ENCODE peak calls at places on chromosomes 3 and 15, in nine cellular contexts. M, F, V, N, U, L, R, S and C are unnamed samples.

GRCh38 chr3:194034556-194035336 is 101.2 kb upstream of the HES1 start:
- DNase-seq in U (no peak), V (no peak), N (no peak), R (no peak), L (no peak), M (no peak), S (peak; percentile 87), F (no peak), C (no peak)

GRCh38 chr3:27943106-27943505 is 221.0 kb upstream of the EOMES start:
- DNase-seq in S (no peak), U (no peak), V (no peak), F (peak; percentile 12), M (peak; percentile 4), N (peak; percentile 2), L (no peak), R (no peak), C (peak; percentile 10)

GRCh38 chr3:107620534-107620933 is 97.8 kb downstream of the BBX start:
- DNase-seq in R (no peak), U (no peak), F (no peak), M (no peak), N (no peak), V (no peak), L (no peak), S (no peak), C (no peak)

GRCh38 chr3:113776564-113776963 is 29.7 kb downstream of the ATP6V1A start:
- DNase-seq in M (no peak), V (no peak), R (no peak), L (no peak), F (no peak), S (no peak), U (no peak), N (no peak), C (no peak)

GRCh38 chr3:59424268-59425010 is 374.6 kb upstream of the CFAP20DC start:
- DNase-seq in M (peak; percentile 42), R (no peak), L (no peak), N (no peak), F (peak; percentile 90), S (no peak), V (no peak), U (peak; percentile 64), C (peak; percentile 87)

GRCh38 chr3:180430896-180431295 is 171.1 kb upstream of the TTC14 start:
- DNase-seq in M (peak; percentile 12), N (no peak), S (no peak), F (no peak), V (no peak), L (no peak), U (no peak), R (no peak), C (peak; percentile 6)

GRCh38 chr15:74988007-74988800 is 7.2 kb upstream of the SCAMP5 start:
- DNase-seq in R (no peak), V (no peak), N (peak; percentile 79), L (peak; percentile 50), U (no peak), S (peak; percentile 65), M (peak; percentile 57), F (peak; percentile 16), C (no peak)

GRCh38 chr15:73560501-73561117 is 72.6 kb downstream of the NPTN start:
- DNase-seq in M (peak; percentile 41), N (peak; percentile 65), F (peak; percentile 90), L (peak; percentile 64), R (no peak), S (no peak), U (peak; percentile 40), V (no peak), C (peak; percentile 68)

GRCh38 chr3:23487015-23487414 is 283.9 kb downstream of the UBE2E2 start:
- DNase-seq in M (no peak), V (no peak), U (no peak), F (no peak), R (no peak), L (no peak), S (no peak), N (no peak), C (no peak)

GRCh38 chr3:74273091-74273490 is 341.4 kb downstream of the CNTN3 start:
- DNase-seq in F (no peak), M (no peak), V (no peak), R (no peak), S (peak; percentile 18), U (no peak), N (peak; percentile 28), L (no peak), C (no peak)

GRCh38 chr3:111594781-111595180 is 365 bp downstream of the ZBED2 start:
- DNase-seq in R (no peak), V (no peak), F (no peak), N (no peak), S (no peak), U (no peak), L (no peak), M (no peak), C (no peak)

GRCh38 chr3:177427540-177427939 is 230.3 kb upstream of the TBL1XR1 start:
- DNase-seq in L (no peak), N (no peak), U (no peak), S (no peak), R (no peak), M (peak; percentile 10), F (peak; percentile 50), V (no peak), C (no peak)

GRCh38 chr3:173977747-173978146 is 580.2 kb downstream of the NLGN1 start:
- DNase-seq in F (no peak), V (no peak), U (no peak), S (no peak), R (no peak), L (no peak), M (peak; percentile 2), N (no peak), C (no peak)

GRCh38 chr15:73608475-73608874 is 24.7 kb downstream of the NPTN start:
- DNase-seq in S (no peak), L (no peak), F (no peak), U (no peak), M (no peak), V (no peak), R (no peak), N (no peak), C (no peak)

GRCh38 chr3:169495569-169495968 is 167.9 kb downstream of the MECOM start:
- DNase-seq in U (no peak), S (no peak), M (no peak), V (no peak), F (no peak), N (peak; percentile 51), L (no peak), R (no peak), C (no peak)

GRCh38 chr3:43997788-43998373 is 243.8 kb upstream of the TOPAZ1 start:
- DNase-seq in N (no peak), R (no peak), M (no peak), L (no peak), S (no peak), U (no peak), V (no peak), F (peak; percentile 16), C (no peak)